ENCODE peak calls at places on chromosomes 3 and 15, in seven cellular contexts. W is T follicular helper cell, Z is GM19239, S is T-helper 1 cell, O is KBM-7, A is sciatic nerve, H is NCI-H510A treated with DMSO at 0.1 percent for 48 hours. L is an unnamed sample.

GRCh38 chr3:78176869-78177268 is 1137.0 kb downstream of the ROBO2 start:
- DNase-seq in Z (no peak), W (no peak), A (no peak), S (no peak), H (no peak), O (no peak), L (no peak)

GRCh38 chr3:156764761-156765160 is 61.4 kb upstream of the LEKR1 start:
- DNase-seq in Z (no peak), A (no peak), S (no peak), W (no peak), O (no peak), H (no peak), L (no peak)

GRCh38 chr3:59480486-59480995 is 430.7 kb upstream of the CFAP20DC start:
- DNase-seq in A (no peak), H (no peak), W (no peak), O (no peak), S (peak; percentile 82), Z (peak; percentile 18), L (no peak)

GRCh38 chr15:54618120-54618519 is 578.6 kb downstream of the RSL24D1 start:
- DNase-seq in W (no peak), S (no peak), O (no peak), Z (no peak), A (no peak), H (no peak), L (no peak)

GRCh38 chr3:23712656-23713559 is 92.8 kb upstream of the UBE2E1 start:
- DNase-seq in O (no peak), A (peak; percentile 67), W (no peak), S (no peak), Z (no peak), H (peak; percentile 42), L (no peak)

GRCh38 chr15:47432831-47433230 is 284.5 kb upstream of the SEMA6D start:
- DNase-seq in Z (no peak), S (no peak), W (no peak), H (no peak), A (no peak), O (no peak), L (no peak)

GRCh38 chr15:96350884-96351639 is 20.6 kb downstream of the NR2F2 start:
- DNase-seq in A (no peak), Z (no peak), O (no peak), H (no peak), W (no peak), S (no peak), L (no peak)

GRCh38 chr3:186510374-186511079 is 33.7 kb downstream of the CRYGS start:
- DNase-seq in Z (no peak), W (no peak), H (no peak), A (no peak), S (no peak), O (no peak), L (no peak)

GRCh38 chr3:98109789-98110188 is 20.7 kb upstream of the OR5H1 start:
- DNase-seq in H (no peak), Z (no peak), O (no peak), W (no peak), S (no peak), A (no peak), L (no peak)

GRCh38 chr3:26799679-26800317 is 177.2 kb downstream of the LRRC3B start:
- DNase-seq in Z (no peak), A (no peak), H (no peak), S (no peak), W (no peak), O (no peak), L (no peak)

L was measured in naive thymus-derived CD8-positive, alpha-beta T cell.